ENCODE peak calls at places on chromosomes 16 and 17, in seven cellular contexts. A is IMR-90, I is H9, S is mesenchymal stem cell, N is trophoblast cell, Y is neuronal stem cell, D is mesendoderm. J is an unnamed sample.

GRCh38 chr16:52469775-52470174 is 77.2 kb downstream of the TOX3 start:
- DNase-seq in D (peak), I (no peak), S (no peak), N (no peak), Y (no peak), A (no peak), J (no peak)

GRCh38 chr16:88377961-88378360 is 4.8 kb upstream of the ZNF469 start:
- DNase-seq in N (no peak), Y (no peak), S (no peak), D (no peak), A (no peak), I (no peak), J (no peak)

GRCh38 chr17:59878624-59879023 is 14.1 kb downstream of the TUBD1 start:
- DNase-seq in N (no peak), Y (no peak), D (no peak), A (no peak), S (no peak), I (no peak), J (no peak)

GRCh38 chr16:3283525-3284447 is 495 bp downstream of the ZNF263 start:
- DNase-seq in D (peak), N (no peak), Y (no peak), A (no peak), I (no peak), S (peak), J (no peak)

GRCh38 chr16:89026121-89026612 is 49.2 kb upstream of the CBFA2T3 start:
- DNase-seq in A (no peak), S (peak), Y (no peak), N (no peak), I (no peak), D (no peak), J (no peak)

GRCh38 chr17:31394544-31394943 is 3.1 kb downstream of the RAB11FIP4 start:
- DNase-seq in D (peak), Y (peak), A (peak), I (peak), N (peak), S (peak), J (peak)

GRCh38 chr17:81867952-81868673 is 3.0 kb downstream of the ARHGDIA start:
- DNase-seq in D (no peak), Y (no peak), I (peak), S (no peak), A (no peak), N (no peak), J (no peak)

GRCh38 chr16:24041834-24042631 is 206.2 kb downstream of the PRKCB start:
- DNase-seq in A (peak), N (peak), S (peak), D (peak), I (peak), Y (peak), J (peak)

GRCh38 chr16:78515421-78515820 is 416.0 kb downstream of the WWOX start:
- DNase-seq in A (no peak), I (no peak), Y (no peak), S (no peak), D (no peak), N (no peak), J (no peak)

GRCh38 chr16:78520470-78520869 is 421.0 kb downstream of the WWOX start:
- DNase-seq in D (no peak), S (no peak), A (no peak), Y (no peak), I (no peak), N (no peak), J (no peak)

GRCh38 chr16:78513838-78514237 is 414.4 kb downstream of the WWOX start:
- DNase-seq in S (peak), Y (no peak), I (no peak), A (no peak), N (no peak), D (no peak), J (no peak)

GRCh38 chr16:78519896-78520295 is 420.4 kb downstream of the WWOX start:
- DNase-seq in N (no peak), I (no peak), D (no peak), S (no peak), A (no peak), Y (no peak), J (no peak)

DNA sequence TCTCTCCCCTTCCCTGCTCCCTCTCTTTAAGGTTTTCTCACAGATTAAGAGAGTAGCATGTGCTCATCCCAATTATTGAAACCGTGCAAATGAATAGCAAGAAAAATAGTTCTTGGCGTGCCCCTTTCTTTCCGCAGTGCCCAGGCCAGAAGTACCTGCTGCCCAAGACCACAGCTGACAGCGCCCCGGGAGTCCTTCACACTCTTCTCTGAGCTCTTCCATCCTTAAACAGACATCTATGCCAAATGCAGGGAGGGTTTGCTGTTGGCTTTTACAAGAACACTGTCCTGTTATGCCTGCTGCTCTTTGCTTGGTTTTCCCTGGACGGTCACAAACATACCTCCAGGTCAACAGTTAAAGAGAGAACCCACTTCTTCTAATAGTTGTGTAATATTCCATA is 416.6 kb downstream of the WWOX start:
- DNase-seq in S (no peak), Y (no peak), A (no peak), N (no peak), D (no peak), I (no peak), J (no peak)
- H4K8ac ChIP-seq in S (no peak), Y (no peak), A (no peak), N (no peak), D (no peak), I (no peak), J (no peak)

DNA sequence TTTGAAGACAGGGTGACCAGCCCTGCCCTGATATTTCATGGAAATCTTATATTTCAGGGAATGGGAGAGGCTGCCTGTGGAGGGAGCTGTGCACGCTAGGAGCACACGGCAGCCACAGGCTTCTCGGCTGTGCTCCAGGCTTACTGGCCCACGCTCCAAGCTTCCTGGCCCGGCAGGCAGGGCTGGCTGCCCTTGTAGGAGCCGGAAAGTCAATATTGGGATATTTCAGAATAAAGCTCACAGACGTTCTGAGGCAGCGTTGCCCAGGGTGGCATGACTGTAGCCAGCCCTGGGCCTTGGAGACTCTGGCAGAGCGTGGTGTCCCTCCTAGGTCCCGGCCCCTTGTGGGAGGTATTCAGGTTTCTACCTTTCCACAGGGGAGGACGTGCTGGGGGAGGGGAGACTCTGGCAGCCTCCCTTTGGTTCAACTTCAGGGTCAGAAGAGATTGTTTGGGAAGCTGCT is 95.6 kb downstream of the NPIPB11 start:
- DNase-seq in D (no peak), Y (no peak), N (no peak), I (no peak), S (no peak), A (no peak), J (no peak)
- H4K8ac ChIP-seq in D (no peak), Y (no peak), N (no peak), I (no peak), S (no peak), A (no peak), J (no peak)

DNA sequence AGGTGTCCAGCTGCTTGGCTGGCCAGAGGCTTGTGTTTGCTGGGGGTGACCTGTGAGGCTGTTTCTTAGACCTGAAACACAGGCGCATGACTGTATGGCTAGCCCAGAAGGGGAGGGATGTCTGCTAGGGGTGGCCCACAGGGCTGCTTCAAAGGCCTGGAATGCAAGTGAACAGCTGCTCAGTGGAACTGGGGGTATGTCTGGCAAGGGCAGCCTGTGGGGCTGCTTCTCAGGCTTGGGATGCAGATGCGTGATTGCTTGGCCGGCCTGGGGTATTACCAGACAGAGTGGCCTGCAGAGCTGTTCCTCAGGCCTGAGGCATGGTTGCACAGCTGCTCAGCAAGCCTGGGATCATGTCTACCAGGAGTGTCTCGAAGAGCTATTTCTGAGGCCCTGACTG is 20.5 kb downstream of the TANC2 start:
- DNase-seq in S (no peak), Y (no peak), D (no peak), I (no peak), A (no peak), N (peak), J (no peak)
- H4K8ac ChIP-seq in S (no peak), Y (no peak), D (no peak), I (no peak), A (no peak), N (no peak), J (no peak)

GRCh38 chr17:61227866-61228265 is 171.8 kb upstream of the TBX2 start:
- DNase-seq in N (no peak), Y (no peak), I (no peak), A (no peak), S (no peak), D (no peak), J (no peak)
- H4K8ac ChIP-seq in N (no peak), Y (no peak), I (no peak), A (no peak), S (no peak), D (no peak), J (no peak)

DNA sequence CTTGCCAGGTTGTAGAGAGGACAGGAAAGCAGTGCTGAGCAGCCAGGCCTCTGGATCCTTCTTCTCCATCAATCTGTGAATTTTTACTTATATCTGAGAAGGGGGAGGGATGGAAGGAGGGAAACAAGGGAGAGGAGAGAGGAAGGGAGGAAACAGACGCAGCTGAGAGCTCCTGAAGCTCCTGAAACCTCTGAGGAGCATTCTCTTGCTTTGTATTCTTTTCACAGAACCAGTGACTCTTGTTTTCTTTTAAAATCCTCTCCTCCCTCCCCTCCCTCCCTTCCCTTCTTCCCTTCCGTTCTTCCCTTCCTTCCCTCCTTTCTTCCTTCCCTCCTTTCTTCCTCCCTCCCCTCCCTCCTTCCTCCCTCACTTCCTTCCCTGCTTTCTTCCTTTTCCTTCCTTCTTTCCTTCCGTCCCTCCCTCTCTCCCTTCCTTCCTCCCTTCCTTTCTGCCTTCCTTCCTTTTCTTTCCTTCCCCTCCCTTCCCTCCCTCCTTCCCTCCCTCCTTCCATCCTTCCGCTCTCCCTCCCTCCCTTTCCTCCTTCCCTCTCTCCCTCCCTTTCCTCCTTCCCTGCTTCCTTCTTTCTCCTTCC is 60.0 kb upstream of the RBFOX1 start:
- DNase-seq in Y (no peak), I (no peak), A (no peak), D (no peak), N (no peak), S (no peak), J (no peak)
- H4K8ac ChIP-seq in Y (no peak), I (no peak), A (no peak), D (no peak), N (no peak), S (no peak), J (no peak)

GRCh38 chr17:69818467-69818866 is 256.6 kb upstream of the KCNJ16 start:
- DNase-seq in A (peak), I (no peak), Y (no peak), N (no peak), D (no peak), S (no peak), J (no peak)
- H4K8ac ChIP-seq in A (no peak), I (no peak), Y (no peak), N (no peak), D (no peak), S (no peak), J (no peak)

DNA sequence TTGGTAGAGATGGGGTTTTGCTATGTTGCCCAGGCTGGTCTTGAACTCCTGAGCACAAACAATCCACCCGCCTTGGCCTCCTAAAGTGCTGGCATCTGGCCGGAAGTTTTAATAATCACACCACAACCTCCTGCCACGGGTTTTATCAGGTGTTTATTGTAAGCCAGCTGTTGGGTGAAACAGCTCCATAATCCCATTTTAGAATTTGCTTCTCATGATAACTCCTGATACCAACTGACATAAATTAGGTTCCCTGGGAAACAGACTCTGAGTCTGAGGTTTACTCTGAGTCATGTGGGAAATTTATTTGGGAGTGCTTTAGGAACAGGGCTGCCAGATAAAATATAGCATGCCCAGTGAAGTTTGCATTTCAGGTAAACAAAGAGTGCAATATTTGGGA is 122.6 kb upstream of the MED13 start:
- DNase-seq in A (peak), Y (no peak), D (peak), S (peak), N (no peak), I (no peak), J (no peak)
- H4K8ac ChIP-seq in A (no peak), Y (no peak), D (no peak), S (no peak), N (no peak), I (no peak), J (no peak)

GRCh38 chr17:37392024-37392590 is 14.5 kb downstream of the ACACA start:
- DNase-seq in Y (no peak), D (no peak), S (peak), A (peak), N (no peak), I (no peak), J (no peak)
- H4K8ac ChIP-seq in Y (no peak), D (no peak), S (no peak), A (no peak), N (no peak), I (no peak), J (no peak)

GRCh38 chr17:57665696-57666095 is 79.4 kb downstream of the CCDC182 start:
- DNase-seq in Y (no peak), I (peak), S (no peak), N (no peak), D (no peak), A (no peak), J (no peak)
- H4K8ac ChIP-seq in Y (no peak), I (no peak), S (peak), N (no peak), D (no peak), A (no peak), J (no peak)

GRCh38 chr16:57462209-57462977 is at the start of gene POLR2C:
- DNase-seq in S (peak), Y (peak), N (peak), I (peak), D (peak), A (peak), J (peak)
- H4K8ac ChIP-seq in S (no peak), Y (no peak), N (peak), I (peak), D (peak), A (peak), J (peak)

J was measured in H1.